ENCODE peak calls at places on chromosomes 3 and 15, in four cellular contexts. J is activated T-helper 1 cell treated with Interleukin-2 at 50 U/mL for 16 hours, A is ELR, H is DMS79. D is an unnamed sample.

GRCh38 chr15:38216763-38217162 is 35.9 kb upstream of the SPRED1 start:
- DNase-seq in J (no peak), A (peak; percentile 35), H (no peak), D (no peak)

GRCh38 chr15:99452010-99452409 is 113.8 kb upstream of the MEF2A start:
- DNase-seq in J (no peak), A (no peak), H (no peak), D (no peak)

GRCh38 chr3:53841296-53841695 is 4.9 kb downstream of the CHDH start:
- DNase-seq in J (no peak), A (no peak), H (no peak), D (no peak)

GRCh38 chr3:170852307-170852706 is 17.7 kb downstream of the RPL22L1 start:
- DNase-seq in J (no peak), A (no peak), H (no peak), D (no peak)

GRCh38 chr3:114764056-114764492 is 383.0 kb downstream of the ZBTB20 start:
- DNase-seq in J (no peak), A (peak; percentile 21), H (no peak), D (no peak)

GRCh38 chr15:72472907-72473669 is 1.0 kb upstream of the ARIH1 start:
- DNase-seq in J (no peak), A (peak; percentile 47), H (no peak), D (no peak)

GRCh38 chr3:147934316-147935188 is 525.4 kb downstream of the ZIC1 start:
- DNase-seq in J (no peak), A (no peak), H (no peak), D (no peak)

GRCh38 chr15:49810651-49811175 is 189.9 kb downstream of the DTWD1 start:
- DNase-seq in J (no peak), A (no peak), H (no peak), D (no peak)

GRCh38 chr3:47418167-47419082 is 37.6 kb downstream of the PTPN23 start:
- DNase-seq in J (no peak), A (peak; percentile 33), H (no peak), D (no peak)

GRCh38 chr15:58178668-58179067 is 40.5 kb downstream of the AQP9 start:
- DNase-seq in J (no peak), A (no peak), H (no peak), D (no peak)

GRCh38 chr3:181484026-181484425 is 227.7 kb upstream of the SOX2 start:
- DNase-seq in J (no peak), A (no peak), H (no peak), D (no peak)

GRCh38 chr15:84398763-84399701 is 163.5 kb downstream of the GOLGA6L4 start:
- DNase-seq in J (no peak), A (no peak), H (no peak), D (no peak)

GRCh38 chr3:99869621-99870020 is 52.0 kb downstream of the CMSS1 start:
- DNase-seq in J (no peak), A (no peak), H (no peak), D (no peak)

GRCh38 chr3:152126260-152126659 is 142.5 kb upstream of the MBNL1 start:
- DNase-seq in J (no peak), A (peak; percentile 17), H (no peak), D (no peak)

GRCh38 chr3:133294253-133294652 is 105.6 kb upstream of the BFSP2 start:
- DNase-seq in J (no peak), A (peak; percentile 65), H (no peak), D (no peak)

GRCh38 chr3:150365132-150365604 is 42.9 kb upstream of the TSC22D2 start:
- DNase-seq in J (no peak), A (peak; percentile 91), H (peak; percentile 13), D (no peak)

GRCh38 chr3:11238880-11239279 is 33.3 kb upstream of the ATG7 start:
- DNase-seq in J (no peak), A (peak; percentile 97), H (no peak), D (no peak)

GRCh38 chr3:32540899-32541298 is 29.8 kb downstream of the DYNC1LI1 start:
- DNase-seq in J (no peak), A (no peak), H (no peak), D (no peak)

GRCh38 chr3:193207874-193208273 is 33.1 kb upstream of the PLAAT1 start:
- DNase-seq in J (no peak), A (no peak), H (no peak), D (no peak)

GRCh38 chr3:59374091-59374490 is 324.3 kb upstream of the CFAP20DC start:
- DNase-seq in J (no peak), A (no peak), H (no peak), D (no peak)

GRCh38 chr15:90086868-90087268 is 15.4 kb downstream of the IDH2 start:
- DNase-seq in J (no peak), A (peak; percentile 70), H (no peak), D (no peak)

D was measured in caudate nucleus.